ENCODE peak calls at places on chromosomes 4 and X, in six cellular contexts. C is posterior cingulate gyrus, R is NCI-H1436, F is IMR-90, A is T1000, H is OCI-LY7. K is an unnamed sample.

GRCh38 chrX:46770006-46770816 is 11.3 kb upstream of the SLC9A7 start:
- DNase-seq in H (no peak), A (peak; percentile 11), F (peak; percentile 62), C (no peak), R (no peak), K (no peak)

GRCh38 chr4:105547769-105548168 is 4.7 kb upstream of the ARHGEF38 start:
- DNase-seq in C (no peak), R (no peak), H (no peak), F (no peak), A (no peak), K (no peak)

GRCh38 chr4:147829401-147830101 is 97.7 kb downstream of the ARHGAP10 start:
- DNase-seq in C (no peak), F (peak; percentile 59), A (no peak), H (no peak), R (no peak), K (no peak)

GRCh38 chr4:108113229-108113628 is 55.5 kb downstream of the LEF1 start:
- DNase-seq in C (no peak), F (no peak), A (no peak), R (no peak), H (no peak), K (peak; percentile 20)

GRCh38 chr4:88881227-88881569 is 175.8 kb downstream of the FAM13A start:
- DNase-seq in C (no peak), H (no peak), R (no peak), A (no peak), F (no peak), K (no peak)

GRCh38 chr4:122710434-122711308 is 21.8 kb upstream of the BBS12 start:
- DNase-seq in H (no peak), R (no peak), F (peak; percentile 44), A (peak; percentile 3), C (no peak), K (peak; percentile 3)

GRCh38 chr4:54231419-54232150 is 2.5 kb downstream of the PDGFRA start:
- DNase-seq in C (no peak), H (no peak), R (no peak), F (peak; percentile 66), A (no peak), K (no peak)

GRCh38 chr4:110119880-110120279 is 78.5 kb downstream of the ELOVL6 start:
- DNase-seq in C (no peak), R (no peak), F (peak; percentile 76), H (no peak), A (no peak), K (no peak)

GRCh38 chr4:45442466-45442865 is 681.4 kb downstream of the GABRG1 start:
- DNase-seq in R (no peak), C (no peak), H (no peak), F (no peak), A (no peak), K (peak; percentile 40)

GRCh38 chr4:155371432-155372043 is 5.2 kb downstream of the MAP9 start:
- DNase-seq in A (no peak), C (no peak), F (peak; percentile 21), H (peak; percentile 54), R (no peak), K (peak; percentile 51)

GRCh38 chr4:139222215-139222614 is 45.2 kb upstream of the ELF2 start:
- DNase-seq in H (no peak), A (no peak), C (no peak), F (no peak), R (no peak), K (no peak)

GRCh38 chr4:74073358-74073757 is 25.6 kb downstream of the CXCL2 start:
- DNase-seq in H (no peak), R (no peak), C (no peak), A (no peak), F (no peak), K (no peak)

GRCh38 chr4:25467843-25468242 is 90.8 kb downstream of the ANAPC4 start:
- DNase-seq in F (no peak), C (no peak), R (no peak), A (no peak), H (no peak), K (no peak)

GRCh38 chrX:40086569-40087335 is 11.0 kb downstream of the BCOR start:
- DNase-seq in F (peak; percentile 77), A (no peak), C (no peak), H (no peak), R (no peak), K (no peak)

GRCh38 chrX:112839856-112840255 is 775 bp downstream of the AMOT start:
- DNase-seq in C (no peak), H (no peak), A (no peak), R (no peak), F (no peak), K (no peak)

GRCh38 chrX:30190426-30190825 is 24.9 kb upstream of the MAGEB2 start:
- DNase-seq in H (no peak), A (no peak), C (no peak), F (no peak), R (no peak), K (no peak)

GRCh38 chr4:156169011-156169410 is 215.3 kb upstream of the CTSO start:
- DNase-seq in C (peak; percentile 38), H (peak; percentile 1), F (peak; percentile 95), A (no peak), R (peak; percentile 0), K (peak; percentile 25)

GRCh38 chr4:139986621-139987510 is 167.1 kb downstream of the MAML3 start:
- DNase-seq in F (peak; percentile 28), H (no peak), R (peak; percentile 60), A (no peak), C (no peak), K (no peak)

GRCh38 chr4:3371038-3371437 is 70.7 kb upstream of the HGFAC start:
- DNase-seq in F (no peak), A (no peak), H (no peak), R (no peak), C (no peak), K (no peak)

GRCh38 chr4:102815981-102816380 is 11.4 kb downstream of the UBE2D3 start:
- DNase-seq in R (no peak), C (no peak), A (peak; percentile 23), F (peak; percentile 95), H (no peak), K (no peak)

GRCh38 chr4:186887211-186887785 is 163.6 kb upstream of the FAT1 start:
- DNase-seq in F (no peak), R (no peak), H (no peak), C (no peak), A (no peak), K (no peak)

GRCh38 chr4:111675746-111676145 is 469.5 kb upstream of the FAM241A start:
- DNase-seq in F (no peak), A (no peak), H (no peak), R (no peak), C (no peak), K (no peak)

GRCh38 chrX:57294961-57295360 is 8.5 kb downstream of the FAAH2 start:
- DNase-seq in R (no peak), H (no peak), F (no peak), A (no peak), C (no peak), K (no peak)

GRCh38 chr4:8457646-8458045 is 17.1 kb downstream of the TRMT44 start:
- DNase-seq in R (no peak), C (no peak), H (no peak), F (no peak), A (no peak), K (no peak)

GRCh38 chrX:68186552-68187262 is 246.6 kb downstream of the OPHN1 start:
- DNase-seq in R (no peak), C (no peak), F (peak; percentile 47), A (no peak), H (no peak), K (no peak)

GRCh38 chr4:124940387-124940786 is 227.9 kb upstream of the ANKRD50 start:
- DNase-seq in A (no peak), H (no peak), C (no peak), F (peak; percentile 98), R (no peak), K (no peak)

GRCh38 chr4:76002176-76002575 is 5.1 kb downstream of the CXCL9 start:
- DNase-seq in C (no peak), H (no peak), R (no peak), F (peak; percentile 26), A (no peak), K (no peak)

GRCh38 chrX:15465347-15465746 is 27.8 kb downstream of the PIR start:
- DNase-seq in C (no peak), F (peak; percentile 39), A (no peak), H (peak; percentile 64), R (no peak), K (peak; percentile 59)

GRCh38 chr4:3335385-3335784 is 42.6 kb downstream of the RGS12 start:
- DNase-seq in F (no peak), C (no peak), R (no peak), H (no peak), A (no peak), K (no peak)

GRCh38 chrX:150306002-150306401 is 57.1 kb upstream of the MAMLD1 start:
- DNase-seq in A (no peak), H (no peak), C (no peak), R (no peak), F (no peak), K (no peak)

GRCh38 chr4:7212101-7212674 is 19.9 kb downstream of the SORCS2 start:
- DNase-seq in F (no peak), A (no peak), H (no peak), C (no peak), R (no peak), K (no peak)

GRCh38 chrX:151988706-151989299 is 14.3 kb upstream of the GABRE start:
- DNase-seq in A (no peak), C (no peak), H (no peak), R (no peak), F (no peak), K (no peak)